ENCODE peak calls at places on chromosomes 5 and 9, in nine cellular contexts. Z is CD4-positive, alpha-beta T cell; C is nephron progenitor cell; O is HepG2; Y is neural crest cell; Q is Calu3; T is CD8-positive, alpha-beta T cell; P is psoas muscle; K is GM12878. I is an unnamed sample.

GRCh38 chr9:125654121-125654520 is 52.9 kb downstream of the MAPKAP1 start:
- DNase-seq in Z (no peak), C (no peak), O (no peak), Y (no peak), Q (no peak), T (no peak), P (no peak), K (no peak), I (no peak)

GRCh38 chr9:122226142-122226757 is 2.5 kb downstream of the LHX6 start:
- DNase-seq in Z (no peak), C (peak; percentile 31), O (no peak), Y (no peak), Q (no peak), T (no peak), P (no peak), K (no peak), I (no peak)

GRCh38 chr9:134652291-134653225 is 11.0 kb downstream of the COL5A1 start:
- DNase-seq in Z (no peak), C (no peak), O (no peak), Y (no peak), Q (no peak), T (no peak), P (peak; percentile 9), K (no peak), I (no peak)

GRCh38 chr9:6551126-6551525 is 94.4 kb downstream of the GLDC start:
- DNase-seq in Z (no peak), C (no peak), O (no peak), Y (no peak), Q (no peak), T (no peak), P (no peak), K (no peak), I (no peak)

GRCh38 chr5:53481887-53482716 is 1.7 kb downstream of the FST start:
- DNase-seq in Z (peak; percentile 45), C (peak; percentile 68), O (peak; percentile 58), Y (peak; percentile 37), Q (peak; percentile 80), T (no peak), P (peak; percentile 85), K (no peak), I (no peak)

GRCh38 chr9:37464426-37465248 is 613 bp downstream of the ZBTB5 start:
- DNase-seq in Z (peak; percentile 57), C (no peak), O (no peak), Y (no peak), Q (no peak), T (peak; percentile 39), P (peak; percentile 80), K (peak; percentile 30), I (no peak)

GRCh38 chr9:38316166-38316765 is 76.2 kb upstream of the ALDH1B1 start:
- DNase-seq in Z (no peak), C (no peak), O (no peak), Y (no peak), Q (no peak), T (no peak), P (peak; percentile 24), K (no peak), I (no peak)

GRCh38 chr9:126043691-126044090 is 282.9 kb upstream of the MVB12B start:
- DNase-seq in Z (no peak), C (no peak), O (no peak), Y (no peak), Q (no peak), T (no peak), P (no peak), K (no peak), I (no peak)

GRCh38 chr5:160463775-160464465 is 42.3 kb downstream of the PTTG1 start:
- DNase-seq in Z (no peak), C (no peak), O (peak; percentile 88), Y (no peak), Q (peak; percentile 33), T (no peak), P (no peak), K (no peak), I (no peak)

GRCh38 chr5:178998441-178998840 is 3.3 kb upstream of the GRM6 start:
- DNase-seq in Z (no peak), C (no peak), O (no peak), Y (no peak), Q (no peak), T (no peak), P (no peak), K (no peak), I (no peak)

GRCh38 chr5:6781711-6782110 is 68.5 kb downstream of the TENT4A start:
- DNase-seq in Z (no peak), C (no peak), O (no peak), Y (no peak), Q (no peak), T (no peak), P (no peak), K (no peak), I (no peak)

GRCh38 chr9:31807574-31808256 is 576.7 kb upstream of the ACO1 start:
- DNase-seq in Z (no peak), C (no peak), O (peak; percentile 43), Y (no peak), Q (peak; percentile 36), T (no peak), P (no peak), K (no peak), I (no peak)

GRCh38 chr5:53779541-53779981 is 219.1 kb downstream of the NDUFS4 start:
- DNase-seq in Z (no peak), C (peak; percentile 5), O (no peak), Y (no peak), Q (no peak), T (no peak), P (no peak), K (no peak), I (no peak)

GRCh38 chr5:76601470-76601869 is 21.7 kb downstream of the F2RL2 start:
- DNase-seq in Z (no peak), C (peak; percentile 9), O (peak; percentile 52), Y (no peak), Q (peak; percentile 57), T (no peak), P (no peak), K (no peak), I (no peak)

GRCh38 chr5:176747670-176748072 is 62.7 kb upstream of the UNC5A start:
- DNase-seq in Z (no peak), C (no peak), O (no peak), Y (no peak), Q (no peak), T (no peak), P (no peak), K (no peak), I (no peak)

GRCh38 chr9:84862786-84863185 is 193.3 kb downstream of the NTRK2 start:
- DNase-seq in Z (no peak), C (no peak), O (no peak), Y (no peak), Q (peak; percentile 24), T (no peak), P (no peak), K (no peak), I (no peak)

GRCh38 chr9:136640176-136641086 is 22.3 kb upstream of the EGFL7 start:
- DNase-seq in Z (no peak), C (peak; percentile 22), O (no peak), Y (no peak), Q (no peak), T (no peak), P (peak; percentile 51), K (no peak), I (no peak)

GRCh38 chr9:20189871-20190270 is 401.0 kb upstream of the SLC24A2 start:
- DNase-seq in Z (no peak), C (peak; percentile 47), O (no peak), Y (no peak), Q (no peak), T (no peak), P (no peak), K (no peak), I (no peak)

GRCh38 chr9:20186823-20187222 is 398.0 kb upstream of the SLC24A2 start:
- DNase-seq in Z (no peak), C (no peak), O (no peak), Y (no peak), Q (no peak), T (no peak), P (no peak), K (no peak), I (no peak)

GRCh38 chr9:20188616-20189212 is 399.9 kb upstream of the SLC24A2 start:
- DNase-seq in Z (no peak), C (no peak), O (no peak), Y (no peak), Q (no peak), T (no peak), P (no peak), K (no peak), I (no peak)

GRCh38 chr9:20187318-20187717 is 398.5 kb upstream of the SLC24A2 start:
- DNase-seq in Z (no peak), C (no peak), O (no peak), Y (no peak), Q (no peak), T (no peak), P (no peak), K (no peak), I (no peak)

DNA sequence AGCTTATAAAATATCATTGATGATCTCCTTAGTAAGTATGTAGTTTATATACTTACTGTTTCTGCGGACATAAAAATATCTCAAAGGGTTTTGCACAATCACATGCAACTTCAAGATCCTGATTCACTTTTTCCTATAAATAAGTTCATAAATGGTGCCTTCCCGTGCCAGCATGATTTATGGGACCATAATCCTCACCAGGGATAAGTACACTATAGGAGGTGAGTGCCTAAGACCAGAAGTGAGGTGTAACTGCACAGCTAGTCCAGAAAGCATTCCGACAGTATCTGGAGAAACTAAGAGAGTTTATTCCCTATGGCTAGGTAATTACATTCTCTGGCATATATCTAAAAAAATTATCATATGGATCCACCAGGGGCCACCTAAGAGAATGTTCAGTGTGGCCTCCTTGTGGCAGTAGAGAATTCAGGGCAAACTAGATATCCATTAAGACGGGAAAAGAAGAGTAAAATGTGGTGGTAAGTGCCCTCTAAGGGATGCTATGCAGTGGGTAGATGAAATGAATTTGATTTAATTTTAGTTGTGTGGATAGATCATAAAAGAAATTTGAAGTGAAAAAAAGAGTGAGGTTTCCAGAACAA is 402.5 kb upstream of the SLC24A2 start:
- DNase-seq in Z (no peak), C (no peak), O (no peak), Y (no peak), Q (no peak), T (no peak), P (no peak), K (no peak), I (no peak)
- TF ChIP-seq CTCF in Z (no peak), C (no peak), O (no peak), Y (no peak), Q (peak; percentile 17), T (no peak), P (no peak), K (no peak), I (no peak)

GRCh38 chr5:60505796-60506195 is 194.2 kb downstream of the DEPDC1B start:
- DNase-seq in Z (no peak), C (no peak), O (no peak), Y (no peak), Q (no peak), T (no peak), P (no peak), K (no peak), I (no peak)
- TF ChIP-seq CTCF in Z (no peak), C (no peak), O (no peak), Y (no peak), Q (no peak), T (no peak), P (no peak), K (no peak), I (no peak)

GRCh38 chr5:116497648-116498047 is 77.0 kb downstream of the SEMA6A start:
- DNase-seq in Z (no peak), C (no peak), O (no peak), Y (no peak), Q (no peak), T (no peak), P (no peak), K (no peak), I (no peak)
- TF ChIP-seq CTCF in Z (no peak), C (no peak), O (no peak), Y (peak; percentile 17), Q (no peak), T (no peak), P (no peak), K (no peak), I (no peak)

GRCh38 chr9:93814561-93814960 is 140.6 kb downstream of the BARX1 start:
- DNase-seq in Z (no peak), C (no peak), O (no peak), Y (no peak), Q (no peak), T (no peak), P (no peak), K (no peak), I (peak; percentile 54)
- TF ChIP-seq CTCF in Z (no peak), C (peak; percentile 29), O (no peak), Y (peak; percentile 30), Q (no peak), T (no peak), P (peak; percentile 4), K (no peak), I (peak; percentile 45)